ENCODE peak calls at places on chromosomes 6 and 20, in four cellular contexts. G is A549, N is K562, M is HepG2. D is an unnamed sample.

GRCh38 chr6:125584468-125584939 is 164.9 kb upstream of the HEY2 start:
- DNase-seq in M (no peak), N (no peak), G (peak; percentile 29), D (no peak)

GRCh38 chr6:136614994-136615393 is 64.8 kb upstream of the MAP7 start:
- DNase-seq in M (no peak), N (no peak), G (no peak), D (no peak)

GRCh38 chr20:46414608-46415007 is 8.2 kb upstream of the ELMO2 start:
- DNase-seq in M (no peak), G (no peak), N (no peak), D (no peak)

GRCh38 chr6:50966986-50967385 is 148.3 kb downstream of the TFAP2B start:
- DNase-seq in G (no peak), N (no peak), M (no peak), D (no peak)

GRCh38 chr20:10961651-10962288 is 288.0 kb upstream of the JAG1 start:
- DNase-seq in M (no peak), G (peak; percentile 13), N (no peak), D (no peak)

GRCh38 chr6:131989036-131989435 is 37.9 kb upstream of the CCN2 start:
- DNase-seq in N (no peak), G (no peak), M (no peak), D (no peak)

GRCh38 chr6:106751501-106752252 is 122.3 kb downstream of the QRSL1 start:
- DNase-seq in N (no peak), M (no peak), G (peak; percentile 43), D (no peak)

GRCh38 chr20:46350201-46350985 is 42.1 kb upstream of the CDH22 start:
- DNase-seq in G (peak; percentile 62), M (no peak), N (peak; percentile 82), D (peak; percentile 54)

GRCh38 chr6:33993653-33994052 is 152.2 kb downstream of the GRM4 start:
- DNase-seq in M (no peak), G (no peak), N (no peak), D (no peak)

GRCh38 chr6:157235600-157236039 is 87.7 kb downstream of the TMEM242 start:
- DNase-seq in G (peak; percentile 70), N (no peak), M (peak; percentile 45), D (no peak)

GRCh38 chr20:3654326-3655031 is 8.7 kb downstream of the GFRA4 start:
- DNase-seq in G (no peak), M (no peak), N (no peak), D (no peak)

GRCh38 chr20:44576297-44576696 is 6.1 kb upstream of the PKIG start:
- DNase-seq in G (peak; percentile 51), M (peak; percentile 21), N (peak; percentile 55), D (no peak)

GRCh38 chr6:107712523-107713213 is 111.4 kb downstream of the SCML4 start:
- DNase-seq in G (no peak), M (no peak), N (no peak), D (no peak)

GRCh38 chr20:38349856-38350255 is 3.6 kb downstream of the LBP start:
- DNase-seq in G (no peak), N (no peak), M (no peak), D (no peak)

GRCh38 chr6:157323924-157324276 is 581 bp upstream of the TMEM242 start:
- DNase-seq in N (peak; percentile 63), G (peak; percentile 71), M (peak; percentile 81), D (no peak)

GRCh38 chr6:5497896-5498578 is 236.7 kb downstream of the FARS2 start:
- DNase-seq in N (no peak), M (no peak), G (no peak), D (no peak)

GRCh38 chr6:31299947-31300346 is 28.1 kb upstream of the HLA-C start:
- DNase-seq in M (peak; percentile 51), G (no peak), N (no peak), D (no peak)

GRCh38 chr6:15921243-15921642 is 207.6 kb upstream of the MYLIP start:
- DNase-seq in M (no peak), N (no peak), G (no peak), D (no peak)

GRCh38 chr6:12233693-12234551 is 56.2 kb upstream of the EDN1 start:
- DNase-seq in N (no peak), M (peak; percentile 67), G (peak; percentile 71), D (peak; percentile 66)

GRCh38 chr20:1075564-1075963 is 42.8 kb upstream of the PSMF1 start:
- DNase-seq in G (no peak), M (no peak), N (no peak), D (peak; percentile 21)

GRCh38 chr6:56450882-56451739 is 191.6 kb downstream of the DST start:
- DNase-seq in G (no peak), N (no peak), M (peak; percentile 55), D (no peak)

GRCh38 chr6:7150381-7151064 is 42.8 kb downstream of the RREB1 start:
- DNase-seq in N (peak; percentile 78), G (no peak), M (no peak), D (no peak)

GRCh38 chr6:116973992-116974391 is 97.0 kb downstream of the RFX6 start:
- DNase-seq in G (no peak), M (no peak), N (no peak), D (no peak)

GRCh38 chr6:111379302-111379701 is 103.7 kb downstream of the REV3L start:
- DNase-seq in M (no peak), N (no peak), G (no peak), D (no peak)

GRCh38 chr6:157839606-157840005 is 16.6 kb downstream of the SNX9 start:
- DNase-seq in G (no peak), M (no peak), N (no peak), D (no peak)

GRCh38 chr6:149254241-149254640 is 63.3 kb upstream of the TAB2 start:
- DNase-seq in N (no peak), M (no peak), G (no peak), D (no peak)

GRCh38 chr6:167907837-167908681 is 81.3 kb downstream of the AFDN start:
- DNase-seq in G (peak; percentile 37), N (no peak), M (peak; percentile 51), D (no peak)

GRCh38 chr6:86657192-86657591 is 280.1 kb upstream of the HTR1E start:
- DNase-seq in G (no peak), N (no peak), M (no peak), D (no peak)

GRCh38 chr6:63352587-63353281 is 33.0 kb upstream of the LGSN start:
- DNase-seq in N (no peak), M (peak; percentile 80), G (peak; percentile 57), D (peak; percentile 88)

GRCh38 chr6:112503210-112503609 is 156.1 kb downstream of the RFPL4B start:
- DNase-seq in N (no peak), G (no peak), M (no peak), D (no peak)

GRCh38 chr6:40195751-40196518 is 261.7 kb upstream of the MOCS1 start:
- DNase-seq in N (no peak), M (no peak), G (no peak), D (no peak)

GRCh38 chr6:7414811-7415210 is 25.2 kb downstream of the RIOK1 start:
- DNase-seq in G (no peak), M (no peak), N (no peak), D (no peak)

GRCh38 chr20:24782801-24783630 is 166.1 kb upstream of the CST7 start:
- DNase-seq in M (peak; percentile 24), G (no peak), N (no peak), D (no peak)

GRCh38 chr6:159788757-159789376 is 535 bp downstream of the TCP1 start:
- DNase-seq in N (peak; percentile 74), G (peak; percentile 16), M (peak; percentile 47), D (no peak)

GRCh38 chr6:83180396-83180950 is 12.6 kb downstream of the PGM3 start:
- DNase-seq in G (no peak), M (no peak), N (no peak), D (no peak)

GRCh38 chr6:83176256-83176655 is 16.8 kb downstream of the PGM3 start:
- DNase-seq in M (no peak), G (no peak), N (no peak), D (no peak)

GRCh38 chr6:83183082-83183828 is 9.8 kb downstream of the PGM3 start:
- DNase-seq in M (no peak), G (peak; percentile 33), N (no peak), D (no peak)

GRCh38 chr6:83185096-83185495 is 8.0 kb downstream of the PGM3 start:
- DNase-seq in G (no peak), M (no peak), N (no peak), D (no peak)

DNA sequence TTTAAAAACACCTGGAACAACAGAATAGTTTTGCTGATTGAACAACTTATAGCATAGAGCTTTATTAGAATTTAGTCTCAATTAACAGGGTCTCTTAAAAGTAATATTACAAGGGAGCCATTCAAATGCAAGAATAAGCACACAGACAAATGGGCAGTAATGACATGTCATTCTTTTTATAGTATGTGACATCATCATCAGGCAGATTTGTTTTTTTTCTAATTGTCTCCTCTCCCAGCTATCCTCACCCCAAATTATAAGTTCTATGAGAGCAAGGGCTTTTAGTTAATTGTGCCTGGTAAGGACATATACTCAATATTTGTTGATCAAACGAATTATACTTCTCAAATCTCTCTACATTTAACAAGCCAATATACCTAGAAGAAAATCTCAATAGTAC is 11.0 kb downstream of the PGM3 start:
- DNase-seq in M (no peak), G (no peak), N (no peak), D (no peak)
- TF ChIP-seq MYC in M (no peak), G (no peak), N (no peak), D (no peak)

GRCh38 chr6:21856096-21856825 is 262.7 kb downstream of the SOX4 start:
- DNase-seq in M (no peak), N (no peak), G (peak; percentile 7), D (no peak)
- TF ChIP-seq ESRRA in M (no peak), N (no peak), G (no peak), D (no peak)

DNA sequence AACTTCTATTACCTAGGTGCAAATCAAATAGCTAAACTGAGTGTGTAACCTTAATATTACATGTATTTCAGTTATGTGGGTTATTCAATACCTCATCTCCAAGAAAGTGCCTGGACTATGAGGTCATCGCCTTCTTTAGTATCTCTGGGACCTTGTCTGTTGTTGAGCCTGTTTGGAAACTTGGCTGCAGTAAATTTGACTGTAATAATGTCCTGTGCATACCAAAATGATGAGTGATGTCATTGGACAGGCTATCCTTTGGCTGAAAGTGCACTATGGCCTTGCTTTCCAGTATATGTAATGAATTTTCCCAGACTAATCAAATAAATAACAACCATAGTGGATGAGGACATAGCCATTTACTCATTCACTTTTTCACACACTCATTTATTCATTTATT is 455.1 kb downstream of the ADGRB3 start:
- DNase-seq in M (no peak), N (no peak), G (peak; percentile 65), D (no peak)
- TF ChIP-seq MYC in M (no peak), N (no peak), G (no peak), D (no peak)

GRCh38 chr20:49478754-49479689 is 3.4 kb downstream of the KCNB1 start:
- DNase-seq in M (no peak), N (no peak), G (no peak), D (no peak)
- TF ChIP-seq ESRRA in M (no peak), N (no peak), G (no peak), D (no peak)

D was measured in GM12878.